ENCODE peak calls at places on chromosome 9, in five cellular contexts. W is IMR-90, T is A549, A is K562, Q is HepG2. X is an unnamed sample.

GRCh38 chr9:3475300-3476020 is 50.3 kb downstream of the RFX3 start:
- DNase-seq in W (no peak), T (no peak), A (peak; percentile 61), Q (peak; percentile 27), X (no peak)

GRCh38 chr9:83007521-83008300 is 55.2 kb downstream of the RASEF start:
- DNase-seq in W (no peak), T (no peak), A (no peak), Q (no peak), X (no peak)

GRCh38 chr9:92278117-92278516 is 15.4 kb downstream of the IARS1 start:
- DNase-seq in W (peak; percentile 80), T (no peak), A (no peak), Q (no peak), X (no peak)

GRCh38 chr9:80968611-80969010 is 720.7 kb downstream of the TLE1 start:
- DNase-seq in W (peak; percentile 87), T (no peak), A (no peak), Q (no peak), X (no peak)

GRCh38 chr9:14180077-14180941 is 133.6 kb downstream of the NFIB start:
- DNase-seq in W (no peak), T (no peak), A (no peak), Q (no peak), X (no peak)

GRCh38 chr9:132723809-132724208 is 53.5 kb downstream of the GTF3C4 start:
- DNase-seq in W (no peak), T (no peak), A (no peak), Q (no peak), X (no peak)

GRCh38 chr9:91060520-91061343 is 259.1 kb downstream of the SYK start:
- DNase-seq in W (peak; percentile 99), T (peak; percentile 91), A (no peak), Q (peak; percentile 94), X (no peak)

GRCh38 chr9:10700266-10700665 is 87.5 kb upstream of the PTPRD start:
- DNase-seq in W (no peak), T (no peak), A (no peak), Q (no peak), X (no peak)

GRCh38 chr9:96871176-96871575 is 16.9 kb upstream of the ZNF782 start:
- DNase-seq in W (no peak), T (no peak), A (no peak), Q (no peak), X (no peak)

GRCh38 chr9:98189412-98189811 is 3.0 kb downstream of the CORO2A start:
- DNase-seq in W (no peak), T (no peak), A (no peak), Q (no peak), X (no peak)

GRCh38 chr9:78369644-78370219 is 72.8 kb downstream of the PSAT1 start:
- DNase-seq in W (peak; percentile 69), T (peak; percentile 66), A (peak; percentile 73), Q (peak; percentile 60), X (peak; percentile 83)

GRCh38 chr9:131033269-131034224 is 24.6 kb downstream of the LAMC3 start:
- DNase-seq in W (no peak), T (no peak), A (no peak), Q (no peak), X (no peak)

GRCh38 chr9:30075451-30076199 is 2308.8 kb upstream of the ACO1 start:
- DNase-seq in W (no peak), T (peak; percentile 21), A (no peak), Q (peak; percentile 1), X (no peak)

GRCh38 chr9:105503873-105504272 is 54.1 kb upstream of the FKTN start:
- DNase-seq in W (peak; percentile 19), T (no peak), A (peak; percentile 14), Q (no peak), X (no peak)

GRCh38 chr9:129138476-129139232 is 27.4 kb downstream of the PTPA start:
- DNase-seq in W (peak; percentile 40), T (no peak), A (no peak), Q (no peak), X (no peak)

GRCh38 chr9:95175523-95175922 is 142.0 kb downstream of the FANCC start:
- DNase-seq in W (no peak), T (no peak), A (no peak), Q (no peak), X (no peak)

GRCh38 chr9:131735238-131736181 is 4.4 kb downstream of the RAPGEF1 start:
- DNase-seq in W (no peak), T (peak; percentile 86), A (no peak), Q (peak; percentile 94), X (no peak)

GRCh38 chr9:120654278-120654677 is 60.0 kb downstream of the MEGF9 start:
- DNase-seq in W (peak; percentile 2), T (no peak), A (no peak), Q (no peak), X (no peak)

GRCh38 chr9:95634581-95634980 is 117.8 kb upstream of the PTCH1 start:
- DNase-seq in W (no peak), T (no peak), A (no peak), Q (no peak), X (no peak)

GRCh38 chr9:82677086-82677485 is 385.9 kb downstream of the RASEF start:
- DNase-seq in W (no peak), T (no peak), A (no peak), Q (no peak), X (no peak)

GRCh38 chr9:105818903-105819302 is 124.6 kb downstream of the TMEM38B start:
- DNase-seq in W (no peak), T (no peak), A (no peak), Q (no peak), X (no peak)

GRCh38 chr9:4301971-4302427 is 2.1 kb upstream of the GLIS3 start:
- DNase-seq in W (peak; percentile 96), T (peak; percentile 57), A (no peak), Q (no peak), X (no peak)

GRCh38 chr9:70428781-70429180 is 14.3 kb upstream of the KLF9 start:
- DNase-seq in W (no peak), T (no peak), A (no peak), Q (no peak), X (no peak)

GRCh38 chr9:5587024-5587423 is 41.9 kb upstream of the RIC1 start:
- DNase-seq in W (peak; percentile 95), T (no peak), A (no peak), Q (no peak), X (no peak)

GRCh38 chr9:112921549-112921948 is 30.9 kb upstream of the SLC46A2 start:
- DNase-seq in W (peak; percentile 63), T (peak; percentile 55), A (peak; percentile 40), Q (peak; percentile 38), X (peak; percentile 38)

DNA sequence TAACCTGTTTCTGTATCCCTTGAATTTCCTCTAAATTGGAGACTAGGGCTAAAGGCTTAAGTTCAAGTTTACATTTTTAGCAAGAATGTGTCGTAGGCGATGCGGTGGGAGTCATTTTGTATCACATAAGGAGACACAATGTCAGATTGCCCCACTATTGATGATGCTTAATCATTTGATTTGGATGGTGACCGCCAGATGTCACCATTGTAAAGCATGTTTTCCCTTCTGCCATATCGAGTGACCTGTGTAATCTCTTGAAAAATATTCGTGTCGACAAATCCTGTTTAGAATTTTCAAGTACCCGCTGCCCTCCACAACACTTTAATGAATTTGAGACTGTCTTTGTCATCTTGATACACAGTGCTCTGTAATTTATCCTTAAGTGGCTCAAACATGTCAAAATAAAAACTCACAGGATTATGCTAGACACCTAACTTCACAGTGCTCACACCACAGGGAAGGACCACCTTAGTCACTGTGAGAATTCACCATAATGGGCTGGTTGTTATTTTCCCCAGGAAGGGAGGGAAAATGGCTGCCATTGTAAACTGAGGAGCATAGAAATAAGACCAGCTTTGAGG is 34.5 kb upstream of the SLC46A2 start:
- DNase-seq in W (peak; percentile 23), T (peak; percentile 46), A (peak; percentile 60), Q (peak; percentile 45), X (peak; percentile 41)
- TF ChIP-seq BHLHE40 in W (no peak), T (no peak), A (no peak), Q (no peak), X (no peak)

DNA sequence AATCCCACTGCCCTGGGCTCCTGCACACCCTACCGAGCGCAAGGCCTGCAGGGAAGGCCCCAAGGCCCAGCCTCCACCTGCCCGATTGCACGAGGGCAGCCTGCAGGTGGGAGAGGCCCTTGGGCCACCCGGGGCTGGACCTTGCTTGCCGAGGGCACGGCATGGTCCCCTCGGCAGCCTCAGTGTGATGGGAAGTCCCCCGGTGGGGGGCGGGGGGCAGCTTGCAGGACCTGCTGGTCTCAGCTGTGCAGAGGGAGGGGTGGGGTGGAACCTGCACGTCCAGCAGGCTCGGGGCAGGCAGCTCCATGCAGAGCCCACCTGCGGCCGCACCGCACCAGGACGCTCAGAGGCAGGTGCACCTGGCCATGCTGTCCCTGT is 56.6 kb upstream of the UBAC1 start:
- DNase-seq in W (no peak), T (no peak), A (no peak), Q (no peak), X (no peak)
- TF ChIP-seq BHLHE40 in W (no peak), T (no peak), A (no peak), Q (no peak), X (no peak)

DNA sequence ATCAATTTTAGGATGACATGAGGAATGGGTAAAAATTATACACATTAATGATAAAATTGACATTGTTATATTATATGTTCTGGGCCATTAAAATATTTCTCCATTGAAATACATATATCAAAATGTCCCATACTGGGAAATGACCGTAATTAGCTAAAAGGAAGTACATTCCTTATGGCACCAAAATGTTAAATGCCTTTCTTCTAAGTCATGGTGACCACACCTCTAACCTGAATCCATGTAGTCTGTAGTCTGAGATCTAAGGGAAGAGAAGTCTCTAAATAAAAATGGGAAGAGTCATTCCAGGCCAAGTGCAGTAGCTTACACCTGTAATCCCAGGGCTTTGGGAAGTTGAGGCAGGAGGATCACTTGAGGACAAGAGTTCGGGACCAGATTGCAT is 10.0 kb upstream of the GDA start:
- DNase-seq in W (no peak), T (no peak), A (no peak), Q (no peak), X (no peak)
- TF ChIP-seq BHLHE40 in W (no peak), T (no peak), A (no peak), Q (no peak), X (no peak)

DNA sequence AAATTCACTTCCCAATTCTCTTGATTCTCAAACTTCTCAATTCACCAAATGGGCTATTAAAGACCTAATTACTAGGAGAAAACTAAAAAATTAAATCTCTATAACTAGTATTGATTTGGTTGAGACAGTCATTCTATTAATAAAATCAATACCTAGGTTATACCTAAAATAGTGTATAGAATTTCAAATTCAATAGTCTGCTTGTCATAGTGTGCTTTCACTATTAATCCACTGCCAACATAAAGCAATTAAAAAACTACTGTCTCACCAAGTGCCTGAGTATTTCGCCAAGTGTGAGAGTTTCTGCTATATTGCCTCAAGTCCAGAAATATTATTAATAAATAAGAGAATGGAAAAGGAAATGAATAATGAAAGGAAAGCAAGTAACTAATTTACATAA is 47.7 kb downstream of the STX17 start:
- DNase-seq in W (no peak), T (no peak), A (no peak), Q (no peak), X (no peak)
- TF ChIP-seq BHLHE40 in W (no peak), T (no peak), A (no peak), Q (no peak), X (no peak)

GRCh38 chr9:22919423-22919822 is 472.8 kb downstream of the DMRTA1 start:
- DNase-seq in W (no peak), T (no peak), A (no peak), Q (no peak), X (no peak)

GRCh38 chr9:22921742-22922141 is 475.1 kb downstream of the DMRTA1 start:
- DNase-seq in W (no peak), T (no peak), A (no peak), Q (no peak), X (no peak)

DNA sequence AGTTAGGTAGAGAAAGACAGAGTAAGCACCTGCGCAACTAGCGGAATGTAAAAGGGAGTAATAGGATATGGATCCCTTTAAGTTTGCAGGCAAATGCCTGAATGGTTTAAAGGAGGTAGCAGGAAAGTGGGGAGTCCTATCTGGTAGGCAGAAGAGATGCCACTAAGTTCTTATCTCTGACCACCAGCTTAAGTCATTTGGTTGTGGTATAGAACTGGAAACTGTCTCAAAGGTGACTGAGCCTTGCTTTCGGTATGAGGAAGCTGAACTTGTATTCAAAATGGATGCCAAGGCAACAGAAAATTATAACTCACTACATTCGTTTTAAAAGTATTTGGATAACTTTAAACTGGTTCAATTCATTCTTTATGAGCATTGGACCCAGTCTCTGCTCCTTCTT is 475.6 kb downstream of the DMRTA1 start:
- DNase-seq in W (no peak), T (no peak), A (no peak), Q (no peak), X (no peak)
- TF ChIP-seq BHLHE40 in W (no peak), T (no peak), A (no peak), Q (no peak), X (no peak)

X was measured in HEK293T.